ENCODE peak calls at places on chromosomes 6 and 20, in nine cellular contexts. One of them, this sample, is unnamed.

GRCh38 chr6:101845172-101845571 is 451.7 kb downstream of the GRIK2 start:
- DNase-seq in CD4-positive, CD25-positive, alpha-beta regulatory T cell: no peak
- DNase-seq in colonic mucosa: no peak
- DNase-seq in aorta: no peak
- DNase-seq in IMR-90: no peak
- DNase-seq in MG63: no peak
- DNase-seq in PC-3: no peak
- DNase-seq in tibial artery: no peak
- DNase-seq in CD4-positive, alpha-beta memory T cell: no peak
- DNase-seq in this sample: no peak

GRCh38 chr6:55456016-55456415 is 123.0 kb downstream of the HMGCLL1 start:
- DNase-seq in CD4-positive, CD25-positive, alpha-beta regulatory T cell: no peak
- DNase-seq in colonic mucosa: no peak
- DNase-seq in aorta: no peak
- DNase-seq in IMR-90: peak
- DNase-seq in MG63: peak
- DNase-seq in PC-3: no peak
- DNase-seq in tibial artery: no peak
- DNase-seq in CD4-positive, alpha-beta memory T cell: no peak
- DNase-seq in this sample: no peak

GRCh38 chr6:7442467-7442866 is 52.9 kb downstream of the RIOK1 start:
- DNase-seq in CD4-positive, CD25-positive, alpha-beta regulatory T cell: no peak
- DNase-seq in colonic mucosa: no peak
- DNase-seq in aorta: no peak
- DNase-seq in IMR-90: no peak
- DNase-seq in MG63: no peak
- DNase-seq in PC-3: no peak
- DNase-seq in tibial artery: no peak
- DNase-seq in CD4-positive, alpha-beta memory T cell: no peak
- DNase-seq in this sample: no peak

GRCh38 chr6:49813248-49813647 is 26.2 kb upstream of the PGK2 start:
- DNase-seq in CD4-positive, CD25-positive, alpha-beta regulatory T cell: no peak
- DNase-seq in colonic mucosa: no peak
- DNase-seq in aorta: no peak
- DNase-seq in IMR-90: no peak
- DNase-seq in MG63: no peak
- DNase-seq in PC-3: no peak
- DNase-seq in tibial artery: no peak
- DNase-seq in CD4-positive, alpha-beta memory T cell: no peak
- DNase-seq in this sample: no peak

GRCh38 chr6:63245908-63246307 is 34.6 kb downstream of the FKBP1C start:
- DNase-seq in CD4-positive, CD25-positive, alpha-beta regulatory T cell: no peak
- DNase-seq in colonic mucosa: no peak
- DNase-seq in aorta: no peak
- DNase-seq in IMR-90: no peak
- DNase-seq in MG63: no peak
- DNase-seq in PC-3: no peak
- DNase-seq in tibial artery: no peak
- DNase-seq in CD4-positive, alpha-beta memory T cell: no peak
- DNase-seq in this sample: no peak

GRCh38 chr6:138404666-138405337 is 779 bp downstream of the HEBP2 start:
- DNase-seq in CD4-positive, CD25-positive, alpha-beta regulatory T cell: peak
- DNase-seq in colonic mucosa: peak
- DNase-seq in aorta: peak
- DNase-seq in IMR-90: no peak
- DNase-seq in MG63: no peak
- DNase-seq in PC-3: peak
- DNase-seq in tibial artery: peak
- DNase-seq in CD4-positive, alpha-beta memory T cell: no peak
- DNase-seq in this sample: no peak

GRCh38 chr6:7166410-7167293 is 58.9 kb downstream of the RREB1 start:
- DNase-seq in CD4-positive, CD25-positive, alpha-beta regulatory T cell: no peak
- DNase-seq in colonic mucosa: peak
- DNase-seq in aorta: no peak
- DNase-seq in IMR-90: peak
- DNase-seq in MG63: no peak
- DNase-seq in PC-3: no peak
- DNase-seq in tibial artery: no peak
- DNase-seq in CD4-positive, alpha-beta memory T cell: no peak
- DNase-seq in this sample: no peak

GRCh38 chr6:158322724-158323560 is 10.7 kb downstream of the TULP4 start:
- DNase-seq in CD4-positive, CD25-positive, alpha-beta regulatory T cell: no peak
- DNase-seq in colonic mucosa: no peak
- DNase-seq in aorta: no peak
- DNase-seq in IMR-90: peak
- DNase-seq in MG63: no peak
- DNase-seq in PC-3: peak
- DNase-seq in tibial artery: no peak
- DNase-seq in CD4-positive, alpha-beta memory T cell: no peak
- DNase-seq in this sample: no peak

GRCh38 chr6:136181858-136182257 is 68.3 kb downstream of the MTFR2 start:
- DNase-seq in CD4-positive, CD25-positive, alpha-beta regulatory T cell: no peak
- DNase-seq in colonic mucosa: no peak
- DNase-seq in aorta: no peak
- DNase-seq in IMR-90: no peak
- DNase-seq in MG63: no peak
- DNase-seq in PC-3: no peak
- DNase-seq in tibial artery: no peak
- DNase-seq in CD4-positive, alpha-beta memory T cell: no peak
- DNase-seq in this sample: no peak

GRCh38 chr6:170137176-170137891 is 153.5 kb downstream of the DLL1 start:
- DNase-seq in CD4-positive, CD25-positive, alpha-beta regulatory T cell: no peak
- DNase-seq in colonic mucosa: no peak
- DNase-seq in aorta: peak
- DNase-seq in IMR-90: no peak
- DNase-seq in MG63: no peak
- DNase-seq in PC-3: no peak
- DNase-seq in tibial artery: peak
- DNase-seq in CD4-positive, alpha-beta memory T cell: no peak
- DNase-seq in this sample: no peak

GRCh38 chr6:132788658-132789397 is 9.6 kb downstream of the SLC18B1 start:
- DNase-seq in CD4-positive, CD25-positive, alpha-beta regulatory T cell: no peak
- DNase-seq in colonic mucosa: no peak
- DNase-seq in aorta: no peak
- DNase-seq in IMR-90: no peak
- DNase-seq in MG63: no peak
- DNase-seq in PC-3: no peak
- DNase-seq in tibial artery: no peak
- DNase-seq in CD4-positive, alpha-beta memory T cell: no peak
- DNase-seq in this sample: no peak

GRCh38 chr6:108260126-108260808 is 573 bp downstream of the SNX3 start:
- DNase-seq in CD4-positive, CD25-positive, alpha-beta regulatory T cell: no peak
- DNase-seq in colonic mucosa: peak
- DNase-seq in aorta: no peak
- DNase-seq in IMR-90: peak
- DNase-seq in MG63: peak
- DNase-seq in PC-3: peak
- DNase-seq in tibial artery: no peak
- DNase-seq in CD4-positive, alpha-beta memory T cell: peak
- DNase-seq in this sample: no peak

GRCh38 chr6:30612213-30612612 is 4.8 kb downstream of the PPP1R10 start:
- DNase-seq in CD4-positive, CD25-positive, alpha-beta regulatory T cell: no peak
- DNase-seq in colonic mucosa: no peak
- DNase-seq in aorta: no peak
- DNase-seq in IMR-90: peak
- DNase-seq in MG63: no peak
- DNase-seq in PC-3: peak
- DNase-seq in tibial artery: no peak
- DNase-seq in CD4-positive, alpha-beta memory T cell: no peak
- DNase-seq in this sample: no peak

GRCh38 chr6:134472046-134472445 is 154.1 kb upstream of the SGK1 start:
- DNase-seq in CD4-positive, CD25-positive, alpha-beta regulatory T cell: no peak
- DNase-seq in colonic mucosa: no peak
- DNase-seq in aorta: no peak
- DNase-seq in IMR-90: no peak
- DNase-seq in MG63: no peak
- DNase-seq in PC-3: no peak
- DNase-seq in tibial artery: no peak
- DNase-seq in CD4-positive, alpha-beta memory T cell: no peak
- DNase-seq in this sample: no peak

GRCh38 chr6:29671026-29671425 is 9.9 kb downstream of the ZFP57 start:
- DNase-seq in CD4-positive, CD25-positive, alpha-beta regulatory T cell: no peak
- DNase-seq in colonic mucosa: no peak
- DNase-seq in aorta: no peak
- DNase-seq in IMR-90: no peak
- DNase-seq in MG63: no peak
- DNase-seq in PC-3: no peak
- DNase-seq in tibial artery: no peak
- DNase-seq in CD4-positive, alpha-beta memory T cell: no peak
- DNase-seq in this sample: no peak

GRCh38 chr20:12827796-12828406 is 180.9 kb upstream of the SPTLC3 start:
- DNase-seq in CD4-positive, CD25-positive, alpha-beta regulatory T cell: no peak
- DNase-seq in colonic mucosa: no peak
- DNase-seq in aorta: no peak
- DNase-seq in IMR-90: no peak
- DNase-seq in MG63: no peak
- DNase-seq in PC-3: no peak
- DNase-seq in tibial artery: no peak
- DNase-seq in CD4-positive, alpha-beta memory T cell: no peak
- DNase-seq in this sample: no peak

DNA sequence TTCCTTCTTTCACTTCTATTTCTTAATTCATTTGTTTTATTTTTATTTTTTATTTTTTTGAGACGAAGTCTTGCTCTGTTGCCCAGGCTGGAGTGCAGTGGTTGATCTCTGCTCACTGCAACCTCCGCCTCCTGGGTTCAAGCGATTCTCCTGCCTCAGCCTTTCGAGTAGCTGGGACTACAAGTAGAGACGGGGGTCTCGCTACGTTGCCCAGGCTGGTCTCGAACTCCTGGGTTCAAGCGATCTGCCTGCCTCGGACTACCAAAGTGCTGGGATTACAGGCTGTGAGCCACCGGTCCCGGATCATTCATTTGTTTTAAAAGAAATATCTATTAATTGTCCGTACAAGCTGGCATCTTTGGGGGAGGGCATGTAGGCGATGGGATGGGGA is 487 bp upstream of the NFKBIE start:
- DNase-seq in CD4-positive, CD25-positive, alpha-beta regulatory T cell: no peak
- DNase-seq in colonic mucosa: no peak
- DNase-seq in aorta: peak
- DNase-seq in IMR-90: no peak
- DNase-seq in MG63: no peak
- DNase-seq in PC-3: no peak
- DNase-seq in tibial artery: no peak
- DNase-seq in CD4-positive, alpha-beta memory T cell: no peak
- DNase-seq in this sample: no peak
- H3K4me3 ChIP-seq in CD4-positive, CD25-positive, alpha-beta regulatory T cell: peak
- H3K4me3 ChIP-seq in colonic mucosa: peak
- H3K4me3 ChIP-seq in aorta: no peak
- H3K4me3 ChIP-seq in IMR-90: no peak
- H3K4me3 ChIP-seq in MG63: peak
- H3K4me3 ChIP-seq in PC-3: no peak
- H3K4me3 ChIP-seq in tibial artery: peak
- H3K4me3 ChIP-seq in CD4-positive, alpha-beta memory T cell: no peak
- H3K4me3 ChIP-seq in this sample: no peak

DNA sequence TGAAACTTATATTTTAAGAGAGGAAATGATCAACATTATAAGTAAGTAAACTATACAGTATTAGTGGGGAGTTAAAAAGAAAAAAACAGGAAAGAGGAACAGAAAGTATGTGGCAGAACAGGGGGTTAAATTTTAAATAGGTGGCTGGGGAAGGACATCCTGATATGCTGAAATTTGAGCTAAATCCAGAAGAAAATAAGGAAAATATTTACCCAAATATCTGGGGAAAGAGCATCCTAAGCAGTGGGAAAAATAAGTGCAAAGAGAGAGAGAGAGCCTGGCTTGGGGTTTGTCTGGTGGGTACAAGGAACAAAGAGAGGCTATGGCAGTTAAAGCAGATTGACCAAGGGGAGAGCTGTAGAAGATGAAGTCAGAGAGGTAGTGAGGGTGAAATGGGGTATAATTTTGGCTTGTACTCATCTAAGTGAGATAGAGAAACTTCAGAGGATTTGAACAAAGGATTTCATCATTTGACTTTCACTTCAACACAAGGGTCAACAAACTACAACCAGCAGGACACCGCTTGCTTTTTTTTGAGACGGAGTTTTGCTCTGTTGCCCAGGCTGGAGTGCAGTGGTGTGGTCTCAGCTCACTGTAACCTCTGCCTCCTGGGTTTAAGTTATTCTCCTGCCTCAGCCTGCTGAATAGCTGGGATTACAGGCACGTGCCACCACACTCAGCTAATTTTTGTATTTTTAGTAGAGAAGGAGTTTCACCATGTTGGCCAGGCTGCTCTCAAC is 328.4 kb upstream of the CNR1 start:
- DNase-seq in CD4-positive, CD25-positive, alpha-beta regulatory T cell: no peak
- DNase-seq in colonic mucosa: no peak
- DNase-seq in aorta: no peak
- DNase-seq in IMR-90: no peak
- DNase-seq in MG63: no peak
- DNase-seq in PC-3: no peak
- DNase-seq in tibial artery: no peak
- DNase-seq in CD4-positive, alpha-beta memory T cell: no peak
- DNase-seq in this sample: no peak
- H3K4me3 ChIP-seq in CD4-positive, CD25-positive, alpha-beta regulatory T cell: no peak
- H3K4me3 ChIP-seq in colonic mucosa: no peak
- H3K4me3 ChIP-seq in aorta: no peak
- H3K4me3 ChIP-seq in IMR-90: no peak
- H3K4me3 ChIP-seq in MG63: no peak
- H3K4me3 ChIP-seq in PC-3: no peak
- H3K4me3 ChIP-seq in tibial artery: no peak
- H3K4me3 ChIP-seq in CD4-positive, alpha-beta memory T cell: no peak
- H3K4me3 ChIP-seq in this sample: no peak

DNA sequence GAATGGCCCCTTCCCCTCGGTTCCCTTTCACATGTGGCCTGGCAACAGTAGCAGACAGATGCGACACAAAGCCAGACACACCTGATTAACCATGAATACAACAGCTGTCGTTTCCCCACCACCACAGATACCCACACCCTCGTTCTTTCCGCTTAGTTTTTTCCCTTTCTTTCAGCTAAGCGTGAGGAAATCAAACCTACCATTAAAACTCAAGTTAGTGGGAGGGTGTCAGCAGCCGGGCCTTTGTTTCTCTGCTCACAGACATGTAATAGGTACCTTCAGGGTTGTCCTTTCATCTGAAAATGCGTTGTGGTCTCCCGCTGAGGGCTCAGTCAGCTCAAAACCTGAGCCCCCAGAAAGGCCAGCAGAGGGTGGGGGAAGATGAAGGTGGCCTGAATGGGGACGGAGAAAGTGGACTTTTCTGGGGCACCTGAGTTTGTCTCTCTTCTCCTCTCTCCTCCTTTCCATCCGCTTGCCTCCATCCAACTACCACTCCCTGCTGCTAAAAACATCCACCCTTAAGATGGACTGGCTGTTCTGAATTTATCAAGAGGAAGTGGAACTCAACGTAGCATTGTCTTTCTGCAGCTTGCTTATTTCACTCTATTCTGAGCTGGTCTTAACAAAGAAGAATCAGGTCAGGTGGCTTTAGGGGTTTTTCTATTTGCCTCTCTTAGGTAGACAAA is 516.5 kb upstream of the JARID2 start:
- DNase-seq in CD4-positive, CD25-positive, alpha-beta regulatory T cell: no peak
- DNase-seq in colonic mucosa: no peak
- DNase-seq in aorta: no peak
- DNase-seq in IMR-90: no peak
- DNase-seq in MG63: no peak
- DNase-seq in PC-3: no peak
- DNase-seq in tibial artery: no peak
- DNase-seq in CD4-positive, alpha-beta memory T cell: no peak
- DNase-seq in this sample: no peak
- H3K4me3 ChIP-seq in CD4-positive, CD25-positive, alpha-beta regulatory T cell: no peak
- H3K4me3 ChIP-seq in colonic mucosa: no peak
- H3K4me3 ChIP-seq in aorta: no peak
- H3K4me3 ChIP-seq in IMR-90: no peak
- H3K4me3 ChIP-seq in MG63: no peak
- H3K4me3 ChIP-seq in PC-3: no peak
- H3K4me3 ChIP-seq in tibial artery: no peak
- H3K4me3 ChIP-seq in CD4-positive, alpha-beta memory T cell: no peak
- H3K4me3 ChIP-seq in this sample: no peak

GRCh38 chr20:1313236-1313964 is 15.5 kb downstream of the SDCBP2 start:
- DNase-seq in CD4-positive, CD25-positive, alpha-beta regulatory T cell: peak
- DNase-seq in colonic mucosa: peak
- DNase-seq in aorta: peak
- DNase-seq in IMR-90: peak
- DNase-seq in MG63: peak
- DNase-seq in PC-3: peak
- DNase-seq in tibial artery: peak
- DNase-seq in CD4-positive, alpha-beta memory T cell: peak
- DNase-seq in this sample: no peak
- H3K4me3 ChIP-seq in CD4-positive, CD25-positive, alpha-beta regulatory T cell: no peak
- H3K4me3 ChIP-seq in colonic mucosa: no peak
- H3K4me3 ChIP-seq in aorta: no peak
- H3K4me3 ChIP-seq in IMR-90: peak
- H3K4me3 ChIP-seq in MG63: no peak
- H3K4me3 ChIP-seq in PC-3: no peak
- H3K4me3 ChIP-seq in tibial artery: peak
- H3K4me3 ChIP-seq in CD4-positive, alpha-beta memory T cell: no peak
- H3K4me3 ChIP-seq in this sample: peak

This sample was measured in AG04449.